ENCODE peak calls at places on chromosomes 12 and 14, in four cellular contexts. J, P, D and Y are unnamed samples.

GRCh38 chr14:97924922-97925613 is 1127.9 kb downstream of the VRK1 start:
- DNase-seq in P (no peak), D (no peak), J (no peak), Y (no peak)

GRCh38 chr14:104389326-104390220 is 190.0 kb upstream of the C14orf180 start:
- DNase-seq in D (no peak), P (no peak), J (no peak), Y (no peak)

GRCh38 chr14:100677925-100678765 is 48.5 kb upstream of the DLK1 start:
- DNase-seq in P (no peak), J (no peak), D (peak), Y (no peak)

GRCh38 chr12:57461904-57462306 is 2.3 kb downstream of the GLI1 start:
- DNase-seq in J (no peak), D (no peak), P (no peak), Y (no peak)

GRCh38 chr12:120090626-120091295 is 25.8 kb downstream of the RAB35 start:
- DNase-seq in D (no peak), P (no peak), J (no peak), Y (no peak)

GRCh38 chr14:91649930-91650329 is 82.0 kb downstream of the CATSPERB start:
- DNase-seq in P (no peak), D (no peak), J (peak), Y (peak)

GRCh38 chr12:1843641-1844005 is 23.3 kb downstream of the LRTM2 start:
- DNase-seq in J (no peak), D (no peak), P (no peak), Y (no peak)

GRCh38 chr14:91249841-91250616 is 5.5 kb upstream of the GPR68 start:
- DNase-seq in D (peak), P (peak), J (no peak), Y (peak)

GRCh38 chr12:93441111-93441616 is 583 bp downstream of the UBE2N start:
- DNase-seq in J (peak), D (no peak), P (no peak), Y (no peak)

GRCh38 chr14:49992901-49993335 is 100.0 kb downstream of the ARF6 start:
- DNase-seq in P (peak), D (no peak), J (no peak), Y (peak)

GRCh38 chr12:102948941-102949352 is 8.5 kb upstream of the ASCL1 start:
- DNase-seq in J (peak), P (no peak), D (peak), Y (peak)

GRCh38 chr12:125148316-125148715 is 83.1 kb downstream of the AACS start:
- DNase-seq in P (no peak), J (no peak), D (no peak), Y (no peak)

GRCh38 chr12:6067152-6067916 is 57.1 kb downstream of the VWF start:
- DNase-seq in D (peak), J (peak), P (no peak), Y (peak)

GRCh38 chr14:98782062-98782461 is 489.9 kb downstream of the BCL11B start:
- DNase-seq in J (no peak), P (no peak), D (no peak), Y (no peak)

GRCh38 chr14:94370524-94370910 is 17.9 kb downstream of the SERPINA1 start:
- DNase-seq in P (no peak), D (no peak), J (no peak), Y (no peak)

GRCh38 chr12:42296503-42297109 is 29.3 kb downstream of the ZCRB1 start:
- DNase-seq in P (no peak), J (peak), D (peak), Y (peak)

GRCh38 chr12:32379667-32380066 is 19.7 kb upstream of the FGD4 start:
- DNase-seq in D (no peak), J (no peak), P (no peak), Y (peak)

GRCh38 chr14:99484106-99484505 is 2.9 kb downstream of the CCNK start:
- DNase-seq in D (no peak), P (no peak), J (no peak), Y (no peak)

GRCh38 chr12:89796798-89797382 is 88.3 kb upstream of the ATP2B1 start:
- DNase-seq in D (peak), P (no peak), J (no peak), Y (no peak)

GRCh38 chr14:24605435-24606190 is 3.9 kb downstream of the GZMH start:
- DNase-seq in J (peak), P (no peak), D (peak), Y (peak)

GRCh38 chr12:7354521-7354920 is 50.6 kb downstream of the ACSM4 start:
- DNase-seq in J (no peak), P (no peak), D (no peak), Y (no peak)

GRCh38 chr14:88013750-88014349 is 8.9 kb downstream of the GPR65 start:
- DNase-seq in P (no peak), D (peak), J (peak), Y (peak)

GRCh38 chr12:4217091-4217490 is 56.5 kb upstream of the CCND2 start:
- DNase-seq in P (no peak), D (no peak), J (no peak), Y (no peak)

GRCh38 chr12:47863985-47864384 is 40.8 kb downstream of the VDR start:
- DNase-seq in J (no peak), P (no peak), D (no peak), Y (peak)

GRCh38 chr14:24441904-24442239 is 704 bp downstream of the SDR39U1 start:
- DNase-seq in D (no peak), P (no peak), J (no peak), Y (no peak)

GRCh38 chr14:54133896-54134295 is 177.3 kb upstream of the BMP4 start:
- DNase-seq in P (no peak), J (no peak), D (no peak), Y (peak)

GRCh38 chr12:132141976-132142678 is 2.0 kb downstream of the DDX51 start:
- DNase-seq in D (no peak), J (no peak), P (no peak), Y (no peak)

GRCh38 chr12:132144115-132145071 is at the start of the genes DDX51 and NOC4L:
- DNase-seq in P (peak), J (peak), D (peak), Y (peak)

GRCh38 chr12:132145334-132145733 is 1.1 kb downstream of the NOC4L start:
- DNase-seq in P (no peak), D (no peak), J (no peak), Y (no peak)

GRCh38 chr12:132142679-132143327 is 1.3 kb downstream of the DDX51 start:
- DNase-seq in J (no peak), D (no peak), P (no peak), Y (no peak)

DNA sequence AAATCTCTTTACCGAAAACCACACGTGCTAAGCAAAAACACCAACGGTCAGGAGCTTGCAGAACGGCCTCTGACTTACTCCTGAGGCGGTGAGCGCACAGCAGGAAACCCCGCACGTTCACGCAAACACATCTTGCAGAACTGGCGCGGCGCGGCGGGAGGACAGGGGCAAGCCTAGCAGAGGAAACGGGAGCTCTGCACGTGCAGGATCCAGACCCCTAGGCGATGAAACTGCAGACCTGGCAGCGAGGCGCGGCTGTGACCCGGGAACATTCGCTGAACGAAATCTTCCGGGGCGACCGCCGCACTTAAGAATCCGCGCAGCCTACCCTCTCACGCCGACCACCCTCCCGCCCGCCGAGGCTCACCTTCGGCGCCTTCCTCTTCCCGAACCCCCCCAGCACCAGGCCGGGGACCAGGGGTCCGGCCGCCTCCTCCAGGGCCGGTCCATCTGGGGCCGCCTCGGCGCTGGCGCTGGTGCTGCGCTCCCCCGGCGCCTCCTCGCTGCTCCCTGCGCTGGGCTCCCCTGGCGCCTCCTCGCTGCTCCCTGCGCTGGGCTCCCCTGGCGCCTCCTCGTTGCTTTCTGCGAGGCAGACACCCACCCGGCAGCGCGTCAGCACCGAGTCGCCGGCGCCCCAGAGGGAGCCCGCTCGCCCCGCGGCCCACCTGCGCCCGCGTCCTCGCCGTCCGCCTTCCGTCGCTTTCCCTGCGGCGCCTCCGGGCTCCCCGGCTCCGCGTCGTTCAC is 619 bp downstream of the DDX51 start:
- DNase-seq in D (no peak), J (peak), P (no peak), Y (no peak)
- TF ChIP-seq TARDBP in D (no peak), J (no peak), P (no peak), Y (no peak)

GRCh38 chr12:123912415-123913385 is 59.9 kb downstream of the CCDC92 start:
- DNase-seq in D (no peak), J (no peak), P (no peak), Y (peak)
- TF ChIP-seq TARDBP in D (no peak), J (no peak), P (no peak), Y (no peak)

GRCh38 chr12:105272814-105273416 is 36.9 kb upstream of the APPL2 start:
- DNase-seq in D (peak), J (no peak), P (no peak), Y (no peak)

GRCh38 chr12:105274571-105274970 is 38.6 kb upstream of the APPL2 start:
- DNase-seq in P (no peak), J (no peak), D (no peak), Y (no peak)

GRCh38 chr12:105271364-105271763 is 35.4 kb upstream of the APPL2 start:
- DNase-seq in D (no peak), P (no peak), J (no peak), Y (no peak)

GRCh38 chr12:105272152-105272551 is 36.2 kb upstream of the APPL2 start:
- DNase-seq in P (no peak), D (no peak), J (no peak), Y (no peak)

DNA sequence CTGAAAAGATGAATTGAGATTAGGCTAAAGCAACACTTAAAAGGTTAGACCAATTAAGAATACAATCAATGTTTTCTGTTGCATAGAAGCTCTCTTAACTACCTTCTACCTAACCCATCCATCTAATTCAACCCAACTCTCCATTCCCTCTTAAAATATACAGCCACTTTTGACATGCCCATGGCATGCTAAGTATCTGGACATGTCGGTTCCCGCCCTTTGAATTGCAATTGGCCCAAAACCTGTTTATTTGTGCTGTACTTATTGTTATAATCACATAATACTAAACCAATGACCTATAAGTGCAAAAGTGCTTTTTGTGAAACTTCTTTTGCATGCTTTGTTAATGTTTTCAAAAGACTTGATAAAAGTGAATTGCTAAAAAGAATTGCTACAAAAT is 37.6 kb upstream of the APPL2 start:
- DNase-seq in P (no peak), D (no peak), J (no peak), Y (no peak)
- TF ChIP-seq TARDBP in P (no peak), D (no peak), J (no peak), Y (no peak)

GRCh38 chr12:71849109-71849851 is 9.7 kb downstream of the TBC1D15 start:
- DNase-seq in D (no peak), J (no peak), P (no peak), Y (no peak)

GRCh38 chr12:71846322-71846940 is 6.9 kb downstream of the TBC1D15 start:
- DNase-seq in D (no peak), P (no peak), J (no peak), Y (peak)

GRCh38 chr12:71848212-71848611 is 8.7 kb downstream of the TBC1D15 start:
- DNase-seq in D (no peak), P (no peak), J (no peak), Y (no peak)
- TF ChIP-seq TARDBP in D (no peak), P (no peak), J (no peak), Y (no peak)

GRCh38 chr12:21169878-21170472 is 39.0 kb downstream of the SLCO1B1 start:
- DNase-seq in D (peak), J (peak), P (no peak), Y (peak)
- TF ChIP-seq TARDBP in D (no peak), J (no peak), P (no peak), Y (no peak)

GRCh38 chr14:69318241-69318640 is 58.3 kb downstream of the GALNT16 start:
- DNase-seq in P (no peak), D (no peak), J (no peak), Y (no peak)

GRCh38 chr14:69321601-69322330 is 61.8 kb downstream of the GALNT16 start:
- DNase-seq in D (no peak), P (no peak), J (no peak), Y (no peak)

GRCh38 chr14:69319911-69320310 is 60.0 kb downstream of the GALNT16 start:
- DNase-seq in P (no peak), J (no peak), D (no peak), Y (no peak)

GRCh38 chr14:69318901-69319475 is 59.0 kb downstream of the GALNT16 start:
- DNase-seq in D (no peak), P (no peak), J (no peak), Y (no peak)

DNA sequence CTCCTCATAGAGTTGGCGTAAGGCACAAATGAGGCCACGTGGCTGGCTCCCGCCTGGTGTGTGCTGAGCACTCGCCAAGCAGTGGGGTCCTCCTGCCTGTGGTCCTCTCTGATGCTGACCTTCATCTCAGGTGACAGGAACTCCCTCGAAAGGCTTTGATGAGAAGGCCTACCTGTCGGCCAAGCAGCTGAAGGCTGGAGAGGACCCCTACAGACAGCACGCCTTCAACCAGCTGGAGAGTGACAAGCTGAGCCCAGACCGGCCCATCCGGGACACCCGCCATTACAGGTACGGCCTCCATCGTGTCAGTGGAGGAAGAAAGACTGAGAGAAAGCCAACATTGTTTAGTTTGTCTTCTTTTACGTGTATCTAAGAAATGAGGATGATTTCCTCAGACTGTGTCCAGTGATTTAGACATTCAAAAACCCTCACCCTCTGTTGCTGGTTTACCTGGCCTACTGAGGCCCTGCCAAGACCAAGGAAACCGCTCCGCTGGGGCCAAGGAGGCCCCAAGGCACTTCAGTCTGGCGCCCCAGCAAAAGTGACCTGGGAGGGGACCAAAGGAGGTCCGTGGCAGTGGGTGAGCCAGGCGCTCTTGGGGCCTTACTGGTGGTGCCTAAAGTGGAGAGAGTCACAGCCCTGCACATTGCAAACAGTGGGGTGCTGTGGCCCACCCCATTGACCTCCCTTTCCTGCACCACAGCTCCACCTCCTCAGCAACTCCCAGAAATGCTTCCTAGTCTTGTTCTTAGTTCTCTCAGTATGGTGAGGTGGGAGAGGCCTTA is 60.8 kb downstream of the GALNT16 start:
- DNase-seq in J (no peak), P (no peak), D (no peak), Y (no peak)
- TF ChIP-seq TARDBP in J (no peak), P (no peak), D (no peak), Y (no peak)

GRCh38 chr12:66584673-66585072 is 94.2 kb downstream of the GRIP1 start:
- DNase-seq in P (no peak), D (no peak), J (no peak), Y (no peak)
- TF ChIP-seq TARDBP in P (no peak), D (no peak), J (no peak), Y (no peak)

GRCh38 chr12:49088932-49089330 is 5.7 kb downstream of the DHH start:
- DNase-seq in J (no peak), P (no peak), D (no peak), Y (no peak)

GRCh38 chr12:49088190-49088931 is 6.2 kb downstream of the DHH start:
- DNase-seq in D (peak), P (peak), J (peak), Y (peak)

GRCh38 chr12:49091056-49091835 is 3.4 kb downstream of the DHH start:
- DNase-seq in P (no peak), D (no peak), J (no peak), Y (no peak)

GRCh38 chr12:49091836-49092085 is 2.8 kb downstream of the DHH start:
- DNase-seq in D (no peak), J (no peak), P (no peak), Y (no peak)

DNA sequence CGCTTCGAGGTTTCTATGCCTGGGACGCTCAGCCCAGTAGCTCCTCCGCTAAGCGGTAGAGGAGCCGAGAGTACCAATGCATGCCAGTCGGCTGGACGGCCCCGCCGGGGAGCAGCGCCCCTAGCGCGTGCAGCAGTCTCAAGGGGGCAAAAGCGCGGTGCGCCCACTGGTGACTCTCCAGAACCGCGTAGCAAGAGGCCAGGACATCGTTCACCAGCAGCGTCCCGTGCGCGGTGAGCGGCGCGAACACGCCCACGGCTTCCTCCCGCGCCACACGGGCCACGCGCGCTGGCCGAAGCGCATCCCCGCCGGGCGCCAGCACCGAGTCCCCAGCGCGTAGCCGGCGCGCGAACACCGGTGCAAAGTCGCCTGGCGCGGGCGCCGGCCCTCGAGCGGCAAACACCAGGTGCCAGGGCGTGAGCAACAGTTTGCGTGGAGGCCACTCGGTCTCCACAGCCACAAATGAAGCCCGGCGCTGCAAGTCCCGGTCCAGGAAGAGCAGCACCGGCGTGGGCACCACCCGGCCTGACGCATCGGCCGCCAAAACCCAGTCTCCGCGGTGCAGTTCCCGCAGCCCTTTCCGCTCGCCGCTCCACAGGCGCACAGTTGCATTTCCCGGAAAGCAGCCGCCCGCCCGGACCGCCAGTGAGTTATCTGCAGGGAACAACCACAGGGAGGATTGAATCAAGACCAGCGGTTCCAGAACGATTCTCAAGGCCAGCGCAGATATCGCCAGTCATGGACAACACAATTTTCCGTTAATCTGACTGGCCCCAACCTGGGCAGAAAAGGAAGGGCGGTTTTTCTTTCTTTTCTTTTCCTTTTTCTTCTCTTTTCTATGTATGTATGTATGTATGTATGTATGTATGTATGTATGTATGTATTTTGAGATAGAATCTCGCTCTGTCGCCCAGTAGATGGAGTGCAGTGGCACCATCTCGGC is 4.5 kb downstream of the DHH start:
- DNase-seq in P (no peak), J (no peak), D (peak), Y (no peak)
- TF ChIP-seq TARDBP in P (no peak), J (no peak), D (peak), Y (no peak)

DNA sequence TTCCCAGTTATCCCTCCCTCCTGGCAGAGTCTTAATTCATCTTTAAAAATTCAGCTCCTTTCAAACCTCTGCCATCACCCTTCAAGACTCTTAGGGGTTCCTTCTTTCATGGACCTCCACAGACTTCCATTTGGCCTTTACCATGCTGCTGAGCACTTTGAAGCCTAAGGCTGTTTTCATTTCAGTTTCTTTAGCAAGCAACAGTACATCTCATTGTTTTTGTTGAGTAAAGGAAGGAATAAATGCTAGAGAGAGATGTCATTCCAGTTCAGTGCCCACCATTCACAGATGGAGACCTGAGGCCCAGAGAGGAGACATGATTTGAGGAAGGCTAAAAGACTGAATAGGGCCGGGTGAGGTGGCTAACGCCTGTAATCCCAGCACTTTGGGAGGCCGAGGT is 1.3 kb upstream of the GAS2L3 start:
- DNase-seq in J (no peak), D (no peak), P (no peak), Y (no peak)
- TF ChIP-seq TARDBP in J (no peak), D (no peak), P (no peak), Y (no peak)